ENCODE peak calls at places on chromosome 4, in five cellular contexts. B, D, Q, N and A are unnamed samples. For H3K4me1, the result is how much of the 10 kb centered on the place peaks cover.

GRCh38 chr4:67549123-67549522 is 3.8 kb upstream of the CENPC start:
- DNase-seq in B (no peak), D (no peak), Q (peak), N (no peak), A (no peak)

GRCh38 chr4:145984563-145984962 is 45.9 kb upstream of the ZNF827 start:
- DNase-seq in B (no peak), D (no peak), Q (no peak), N (no peak), A (no peak)

GRCh38 chr4:138828926-138829325 is 186.7 kb upstream of the NOCT start:
- DNase-seq in B (no peak), D (no peak), Q (no peak), N (no peak), A (no peak)

GRCh38 chr4:118034061-118034785 is at the start of gene NDST3:
- DNase-seq in B (no peak), D (peak), Q (peak), N (no peak), A (peak)

GRCh38 chr4:169611991-169612868 is at the start of gene NEK1:
- DNase-seq in B (peak), D (peak), Q (peak), N (peak), A (peak)

GRCh38 chr4:2858451-2859217 is 15.0 kb downstream of the ADD1 start:
- DNase-seq in B (peak), D (no peak), Q (no peak), N (no peak), A (no peak)

GRCh38 chr4:36254355-36254754 is 10.0 kb upstream of the ARAP2 start:
- DNase-seq in B (no peak), D (no peak), Q (no peak), N (no peak), A (no peak)

GRCh38 chr4:56768772-56769171 is 52.7 kb downstream of the SPINK2 start:
- DNase-seq in B (no peak), D (no peak), Q (no peak), N (no peak), A (no peak)

GRCh38 chr4:123481034-123481433 is 84.4 kb downstream of the SPRY1 start:
- DNase-seq in B (no peak), D (no peak), Q (no peak), N (no peak), A (no peak)

GRCh38 chr4:25861951-25862410 is 807 bp downstream of the SEL1L3 start:
- DNase-seq in B (no peak), D (no peak), Q (no peak), N (no peak), A (no peak)

GRCh38 chr4:140579278-140579677 is 10.5 kb upstream of the UCP1 start:
- DNase-seq in B (no peak), D (no peak), Q (peak), N (no peak), A (no peak)

GRCh38 chr4:175422331-175422730 is 389.7 kb downstream of the GPM6A start:
- DNase-seq in B (no peak), D (no peak), Q (no peak), N (no peak), A (no peak)

GRCh38 chr4:151157543-151157942 is 58.1 kb downstream of the RPS3A start:
- DNase-seq in B (no peak), D (no peak), Q (no peak), N (no peak), A (no peak)

DNA sequence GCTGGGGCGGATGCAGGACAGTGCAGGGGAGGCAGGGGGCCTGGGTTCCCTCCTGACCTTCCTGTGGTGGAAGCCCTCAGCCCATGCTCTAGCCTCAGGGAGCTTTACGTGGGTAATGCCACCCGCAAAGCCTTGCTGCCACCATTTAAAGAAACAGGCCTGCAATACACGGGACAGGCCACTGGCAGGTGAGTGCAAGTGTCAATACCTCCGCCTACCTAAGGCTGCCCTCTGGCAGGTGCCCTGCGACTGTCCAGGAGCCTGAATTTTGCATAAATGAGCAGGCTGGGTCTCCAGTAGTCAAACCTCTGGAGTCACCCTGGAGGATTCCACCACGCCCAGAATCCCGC is 5.9 kb downstream of the CRMP1 start:
- DNase-seq in B (no peak), D (no peak), Q (no peak), N (no peak), A (no peak)
- H3K4me1 ChIP-seq in B (under half), D (under half), Q (under half), N (under half), A (under half)

DNA sequence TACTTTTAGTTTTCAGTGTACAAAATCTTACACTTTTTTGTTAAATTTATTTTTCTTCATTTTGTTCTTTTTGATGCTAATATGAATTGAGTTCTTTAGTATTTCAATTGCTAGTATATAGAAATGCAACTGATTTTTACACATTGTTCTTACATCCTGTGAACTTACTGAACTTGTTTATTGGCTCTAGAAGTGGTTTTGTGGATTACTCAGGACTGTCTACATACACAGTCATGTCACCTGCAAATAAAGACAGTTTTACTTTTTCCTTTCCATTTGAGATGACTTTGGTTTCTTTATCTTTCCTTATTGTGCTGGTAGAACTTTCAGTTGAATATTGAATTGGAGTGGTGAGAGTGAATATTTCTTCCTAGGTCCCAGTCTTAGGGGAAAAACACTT is 40.8 kb upstream of the ANXA10 start:
- DNase-seq in B (no peak), D (no peak), Q (no peak), N (no peak), A (no peak)
- TF ChIP-seq YY1 in B (no peak), D (no peak), Q (no peak), N (no peak), A (no peak)

GRCh38 chr4:83125738-83126141 is 11.2 kb upstream of the PLAC8 start:
- DNase-seq in B (no peak), D (no peak), Q (no peak), N (no peak), A (no peak)

GRCh38 chr4:83124079-83124780 is 9.7 kb upstream of the PLAC8 start:
- DNase-seq in B (no peak), D (no peak), Q (no peak), N (no peak), A (no peak)

GRCh38 chr4:83129258-83129657 is 14.7 kb upstream of the PLAC8 start:
- DNase-seq in B (no peak), D (no peak), Q (no peak), N (no peak), A (no peak)

GRCh38 chr4:83132065-83132464 is 17.5 kb upstream of the PLAC8 start:
- DNase-seq in B (no peak), D (no peak), Q (no peak), N (no peak), A (no peak)

GRCh38 chr4:83128235-83128929 is 13.9 kb upstream of the PLAC8 start:
- DNase-seq in B (no peak), D (no peak), Q (no peak), N (no peak), A (no peak)
- H3K9ac ChIP-seq in B (no peak), D (no peak), Q (peak), N (no peak), A (no peak)

GRCh38 chr4:111957131-111957530 is 188.1 kb upstream of the FAM241A start:
- DNase-seq in B (no peak), D (no peak), Q (no peak), N (no peak), A (no peak)
- H3K4me1 ChIP-seq in B (under half), D (under half), Q (under half), N (under half), A (under half)

GRCh38 chr4:47528651-47529050 is 43.6 kb downstream of the ATP10D start:
- DNase-seq in B (no peak), D (no peak), Q (no peak), N (no peak), A (no peak)

GRCh38 chr4:47525154-47525819 is 40.2 kb downstream of the ATP10D start:
- DNase-seq in B (no peak), D (peak), Q (no peak), N (no peak), A (no peak)

GRCh38 chr4:47531241-47531953 is 46.3 kb downstream of the ATP10D start:
- DNase-seq in B (no peak), D (no peak), Q (no peak), N (no peak), A (peak)

GRCh38 chr4:47530801-47531200 is 45.7 kb downstream of the ATP10D start:
- DNase-seq in B (no peak), D (no peak), Q (no peak), N (no peak), A (no peak)

DNA sequence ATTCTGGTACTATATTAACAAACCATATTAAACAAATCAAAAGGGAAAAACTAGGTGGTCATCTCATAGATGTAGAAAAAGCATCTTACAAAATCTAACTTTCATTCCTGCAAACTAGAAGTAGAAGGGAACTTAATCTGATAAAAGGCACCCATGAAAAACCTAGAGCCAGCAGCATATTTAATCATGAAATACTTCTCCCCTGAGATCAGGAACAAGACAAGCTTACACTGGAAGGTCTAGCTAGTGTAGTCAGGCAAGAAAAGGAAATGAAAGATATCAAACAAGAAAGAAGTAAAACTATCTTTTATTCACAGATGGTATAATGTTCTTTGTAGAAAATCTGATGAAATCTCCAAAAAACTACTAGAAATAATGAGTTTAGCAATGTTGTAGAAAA is 41.2 kb downstream of the ATP10D start:
- DNase-seq in B (no peak), D (no peak), Q (no peak), N (no peak), A (no peak)
- TF ChIP-seq YY1 in B (no peak), D (no peak), Q (no peak), N (no peak), A (no peak)

DNA sequence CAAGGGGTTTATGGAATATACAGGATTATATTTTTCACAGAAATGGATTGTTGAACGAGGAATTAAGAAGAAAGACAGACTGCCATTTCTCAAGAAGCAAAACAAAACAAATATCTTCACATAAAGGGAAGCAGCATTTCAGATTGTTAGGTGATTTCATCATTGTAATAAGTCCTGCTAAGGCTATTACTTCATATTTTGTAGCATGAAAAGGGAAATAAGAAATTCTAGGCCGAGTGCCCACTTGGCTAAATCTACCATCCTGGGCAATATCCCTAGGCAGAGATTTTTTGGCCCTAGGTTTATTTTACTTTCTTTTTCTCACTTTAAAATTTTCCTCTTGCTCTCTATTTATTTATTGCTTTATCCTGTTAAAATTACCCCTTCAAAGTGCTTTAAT is 142.4 kb downstream of the PDGFC start:
- DNase-seq in B (no peak), D (no peak), Q (no peak), N (no peak), A (no peak)
- H3K9ac ChIP-seq in B (no peak), D (no peak), Q (peak), N (no peak), A (no peak)

GRCh38 chr4:159151701-159152100 is 48.8 kb downstream of the RAPGEF2 start:
- DNase-seq in B (no peak), D (no peak), Q (no peak), N (no peak), A (no peak)
- H3K4me1 ChIP-seq in B (under half), D (under half), Q (under half), N (under half), A (under half)